ENCODE peak calls at places on chromosomes 11 and 22, in nine cellular contexts. K, C, S, P, F, B, Q, A and M are unnamed samples.

GRCh38 chr11:92830382-92831148 is 138.9 kb upstream of the MTNR1B start:
- DNase-seq in K (no peak), C (no peak), S (no peak), P (no peak), F (peak), B (peak), Q (no peak), A (no peak), M (no peak)

GRCh38 chr22:32018056-32018455 is 25.0 kb upstream of the SLC5A1 start:
- DNase-seq in K (no peak), C (no peak), S (no peak), P (peak), F (no peak), B (no peak), Q (no peak), A (no peak), M (no peak)

GRCh38 chr11:134226806-134227325 is 2.4 kb downstream of the VPS26B start:
- DNase-seq in K (no peak), C (no peak), S (no peak), P (no peak), F (no peak), B (no peak), Q (no peak), A (no peak), M (no peak)

GRCh38 chr11:72833792-72834501 is 19.7 kb downstream of the ATG16L2 start:
- DNase-seq in K (no peak), C (no peak), S (peak), P (no peak), F (no peak), B (no peak), Q (no peak), A (no peak), M (no peak)

GRCh38 chr22:34886812-34887211 is 179.1 kb upstream of the ISX start:
- DNase-seq in K (no peak), C (no peak), S (no peak), P (no peak), F (no peak), B (no peak), Q (no peak), A (no peak), M (no peak)

GRCh38 chr22:23774114-23774921 is 1.7 kb downstream of the MMP11 start:
- DNase-seq in K (no peak), C (no peak), S (no peak), P (no peak), F (no peak), B (no peak), Q (no peak), A (no peak), M (no peak)

GRCh38 chr11:31492320-31492913 is 17.0 kb downstream of the IMMP1L start:
- DNase-seq in K (no peak), C (no peak), S (no peak), P (no peak), F (no peak), B (no peak), Q (no peak), A (no peak), M (no peak)

GRCh38 chr22:50715776-50716175 is 22.2 kb upstream of the ACR start:
- DNase-seq in K (no peak), C (no peak), S (no peak), P (no peak), F (no peak), B (no peak), Q (no peak), A (no peak), M (no peak)

GRCh38 chr11:102798012-102798746 is at the start of gene MMP1:
- DNase-seq in K (no peak), C (no peak), S (no peak), P (peak), F (no peak), B (no peak), Q (no peak), A (no peak), M (no peak)

GRCh38 chr22:31127181-31127772 is 4.5 kb downstream of the INPP5J start:
- DNase-seq in K (no peak), C (no peak), S (no peak), P (no peak), F (no peak), B (no peak), Q (no peak), A (peak), M (no peak)

GRCh38 chr22:47221840-47222615 is 459.6 kb downstream of the TBC1D22A start:
- DNase-seq in K (no peak), C (no peak), S (no peak), P (no peak), F (no peak), B (peak), Q (no peak), A (no peak), M (no peak)

GRCh38 chr11:121648306-121648705 is 195.5 kb upstream of the SORL1-AS1 start:
- DNase-seq in K (no peak), C (no peak), S (no peak), P (no peak), F (no peak), B (no peak), Q (no peak), A (no peak), M (no peak)

GRCh38 chr11:28566643-28567042 is 458.5 kb downstream of the METTL15 start:
- DNase-seq in K (no peak), C (peak), S (no peak), P (no peak), F (peak), B (no peak), Q (no peak), A (no peak), M (peak)

GRCh38 chr11:108887436-108888238 is 222.8 kb downstream of the DDX10 start:
- DNase-seq in K (no peak), C (no peak), S (no peak), P (no peak), F (no peak), B (no peak), Q (no peak), A (no peak), M (no peak)

GRCh38 chr11:130388607-130389205 is 39.7 kb downstream of the ADAMTS8 start:
- DNase-seq in K (no peak), C (no peak), S (no peak), P (no peak), F (no peak), B (no peak), Q (no peak), A (no peak), M (no peak)

GRCh38 chr11:63866211-63866610 is 27.3 kb downstream of the MARK2 start:
- DNase-seq in K (peak), C (peak), S (no peak), P (no peak), F (no peak), B (peak), Q (peak), A (no peak), M (no peak)

GRCh38 chr11:10305262-10305963 is 540 bp downstream of the ADM start:
- DNase-seq in K (no peak), C (peak), S (no peak), P (no peak), F (no peak), B (peak), Q (no peak), A (peak), M (no peak)

GRCh38 chr22:32199961-32200360 is 4.9 kb downstream of the RFPL2 start:
- DNase-seq in K (no peak), C (no peak), S (no peak), P (no peak), F (no peak), B (no peak), Q (no peak), A (no peak), M (no peak)

GRCh38 chr22:28822930-28823481 is 22.6 kb upstream of the XBP1 start:
- DNase-seq in K (no peak), C (no peak), S (no peak), P (no peak), F (peak), B (peak), Q (no peak), A (no peak), M (no peak)

GRCh38 chr22:43852605-43853327 is 9.5 kb downstream of the SULT4A1 start:
- DNase-seq in K (no peak), C (no peak), S (no peak), P (no peak), F (no peak), B (no peak), Q (no peak), A (peak), M (no peak)

GRCh38 chr11:66421492-66422205 is 814 bp downstream of the NPAS4 start:
- DNase-seq in K (peak), C (peak), S (peak), P (peak), F (no peak), B (no peak), Q (peak), A (peak), M (peak)

GRCh38 chr11:19237381-19237780 is 3.4 kb downstream of the E2F8 start:
- DNase-seq in K (no peak), C (no peak), S (no peak), P (no peak), F (no peak), B (no peak), Q (no peak), A (no peak), M (no peak)

GRCh38 chr11:57650739-57651090 is 1.0 kb upstream of the YPEL4 start:
- DNase-seq in K (no peak), C (no peak), S (no peak), P (no peak), F (no peak), B (no peak), Q (no peak), A (no peak), M (no peak)

GRCh38 chr11:46246514-46246913 is 30.9 kb upstream of the CREB3L1 start:
- DNase-seq in K (no peak), C (no peak), S (no peak), P (no peak), F (no peak), B (no peak), Q (no peak), A (no peak), M (no peak)

GRCh38 chr11:35190804-35191348 is 51.9 kb downstream of the CD44 start:
- DNase-seq in K (no peak), C (no peak), S (no peak), P (no peak), F (no peak), B (no peak), Q (no peak), A (no peak), M (no peak)

GRCh38 chr11:93025558-93026255 is 56.3 kb downstream of the MTNR1B start:
- DNase-seq in K (no peak), C (no peak), S (no peak), P (peak), F (no peak), B (no peak), Q (no peak), A (no peak), M (no peak)

GRCh38 chr11:10287766-10288165 is 6.3 kb downstream of the SBF2 start:
- DNase-seq in K (no peak), C (no peak), S (no peak), P (no peak), F (no peak), B (no peak), Q (no peak), A (no peak), M (no peak)

GRCh38 chr22:50001388-50002231 is 11.0 kb downstream of the IL17REL start:
- DNase-seq in K (no peak), C (no peak), S (no peak), P (no peak), F (no peak), B (peak), Q (no peak), A (no peak), M (no peak)

GRCh38 chr11:117887431-117888139 is 11.1 kb upstream of the FXYD6 start:
- DNase-seq in K (no peak), C (no peak), S (no peak), P (no peak), F (no peak), B (no peak), Q (no peak), A (no peak), M (no peak)

GRCh38 chr11:88377661-88378060 is 40.1 kb upstream of the CTSC start:
- DNase-seq in K (no peak), C (no peak), S (no peak), P (no peak), F (no peak), B (no peak), Q (no peak), A (no peak), M (no peak)

GRCh38 chr11:65489061-65489705 is 9.7 kb upstream of the MALAT1 start:
- DNase-seq in K (no peak), C (no peak), S (peak), P (peak), F (no peak), B (no peak), Q (no peak), A (no peak), M (no peak)

GRCh38 chr22:46547883-46548244 is 10.4 kb upstream of the CELSR1 start:
- DNase-seq in K (no peak), C (peak), S (no peak), P (peak), F (no peak), B (no peak), Q (no peak), A (no peak), M (no peak)

GRCh38 chr11:2378527-2379210 is 1.6 kb downstream of the CD81 start:
- DNase-seq in K (no peak), C (no peak), S (no peak), P (no peak), F (no peak), B (peak), Q (no peak), A (no peak), M (no peak)

GRCh38 chr22:25069758-25070461 is 117.4 kb downstream of the KIAA1671 start:
- DNase-seq in K (no peak), C (no peak), S (no peak), P (no peak), F (no peak), B (no peak), Q (no peak), A (no peak), M (no peak)

GRCh38 chr22:32322986-32323385 is 34.7 kb upstream of the RFPL3 start:
- DNase-seq in K (no peak), C (no peak), S (no peak), P (no peak), F (no peak), B (no peak), Q (no peak), A (no peak), M (peak)

GRCh38 chr11:72216638-72217037 is at the start of gene FOLR2:
- DNase-seq in K (no peak), C (no peak), S (no peak), P (no peak), F (no peak), B (no peak), Q (no peak), A (no peak), M (peak)